ENCODE peak calls at places on chromosome 16, in ten cellular contexts. One of them, this sample, is unnamed.

GRCh38 chr16:84246679-84247077 is 6.9 kb upstream of the KCNG4 start:
- DNase-seq in GM23248: no peak
- DNase-seq in OCI-M1: peak
- DNase-seq in hypothalamus: no peak
- DNase-seq in stimulated activated naive B cell treated with anti-CD40 and anti-IgM and Interleukin-4, amounts not matched to agents 10 μg/mL and 1 μg/mL and 100 μg/mL, for 72 hours: no peak
- DNase-seq in MM.1S: no peak
- DNase-seq in activated gamma-delta T cell treated with Interleukin-2 at 50 U/mL for 16 hours: no peak
- DNase-seq in endothelial cell: no peak
- DNase-seq in ovary: no peak
- DNase-seq in activated CD4-positive, alpha-beta T cell treated with anti-CD3 and anti-CD28 coated beads, Interleukin-2, amount 50 U/mL, for 48 hours: no peak
- DNase-seq in this sample: no peak

GRCh38 chr16:71369494-71369893 is 11.0 kb downstream of the CALB2 start:
- DNase-seq in GM23248: no peak
- DNase-seq in OCI-M1: no peak
- DNase-seq in hypothalamus: no peak
- DNase-seq in stimulated activated naive B cell treated with anti-CD40 and anti-IgM and Interleukin-4, amounts not matched to agents 10 μg/mL and 1 μg/mL and 100 μg/mL, for 72 hours: no peak
- DNase-seq in MM.1S: no peak
- DNase-seq in activated gamma-delta T cell treated with Interleukin-2 at 50 U/mL for 16 hours: no peak
- DNase-seq in endothelial cell: no peak
- DNase-seq in ovary: no peak
- DNase-seq in activated CD4-positive, alpha-beta T cell treated with anti-CD3 and anti-CD28 coated beads, Interleukin-2, amount 50 U/mL, for 48 hours: no peak
- DNase-seq in this sample: no peak

GRCh38 chr16:9567674-9568073 is 476.2 kb downstream of the HAPSTR1 start:
- DNase-seq in GM23248: no peak
- DNase-seq in OCI-M1: no peak
- DNase-seq in hypothalamus: no peak
- DNase-seq in stimulated activated naive B cell treated with anti-CD40 and anti-IgM and Interleukin-4, amounts not matched to agents 10 μg/mL and 1 μg/mL and 100 μg/mL, for 72 hours: no peak
- DNase-seq in MM.1S: no peak
- DNase-seq in activated gamma-delta T cell treated with Interleukin-2 at 50 U/mL for 16 hours: no peak
- DNase-seq in endothelial cell: no peak
- DNase-seq in ovary: no peak
- DNase-seq in activated CD4-positive, alpha-beta T cell treated with anti-CD3 and anti-CD28 coated beads, Interleukin-2, amount 50 U/mL, for 48 hours: no peak
- DNase-seq in this sample: no peak

GRCh38 chr16:74029122-74029805 is 267.4 kb upstream of the PSMD7 start:
- DNase-seq in GM23248: no peak
- DNase-seq in OCI-M1: no peak
- DNase-seq in hypothalamus: no peak
- DNase-seq in stimulated activated naive B cell treated with anti-CD40 and anti-IgM and Interleukin-4, amounts not matched to agents 10 μg/mL and 1 μg/mL and 100 μg/mL, for 72 hours: no peak
- DNase-seq in MM.1S: no peak
- DNase-seq in activated gamma-delta T cell treated with Interleukin-2 at 50 U/mL for 16 hours: no peak
- DNase-seq in endothelial cell: no peak
- DNase-seq in ovary: no peak
- DNase-seq in activated CD4-positive, alpha-beta T cell treated with anti-CD3 and anti-CD28 coated beads, Interleukin-2, amount 50 U/mL, for 48 hours: no peak
- DNase-seq in this sample: no peak

GRCh38 chr16:19517424-19518089 is 4.3 kb downstream of the GDE1 start:
- DNase-seq in GM23248: peak
- DNase-seq in OCI-M1: peak
- DNase-seq in hypothalamus: no peak
- DNase-seq in stimulated activated naive B cell treated with anti-CD40 and anti-IgM and Interleukin-4, amounts not matched to agents 10 μg/mL and 1 μg/mL and 100 μg/mL, for 72 hours: no peak
- DNase-seq in MM.1S: no peak
- DNase-seq in activated gamma-delta T cell treated with Interleukin-2 at 50 U/mL for 16 hours: no peak
- DNase-seq in endothelial cell: no peak
- DNase-seq in ovary: no peak
- DNase-seq in activated CD4-positive, alpha-beta T cell treated with anti-CD3 and anti-CD28 coated beads, Interleukin-2, amount 50 U/mL, for 48 hours: no peak
- DNase-seq in this sample: no peak

GRCh38 chr16:88526906-88527185 is 43.4 kb upstream of the ZC3H18 start:
- DNase-seq in GM23248: no peak
- DNase-seq in OCI-M1: no peak
- DNase-seq in hypothalamus: no peak
- DNase-seq in stimulated activated naive B cell treated with anti-CD40 and anti-IgM and Interleukin-4, amounts not matched to agents 10 μg/mL and 1 μg/mL and 100 μg/mL, for 72 hours: no peak
- DNase-seq in MM.1S: no peak
- DNase-seq in activated gamma-delta T cell treated with Interleukin-2 at 50 U/mL for 16 hours: no peak
- DNase-seq in endothelial cell: no peak
- DNase-seq in ovary: peak
- DNase-seq in activated CD4-positive, alpha-beta T cell treated with anti-CD3 and anti-CD28 coated beads, Interleukin-2, amount 50 U/mL, for 48 hours: no peak
- DNase-seq in this sample: no peak

GRCh38 chr16:75341934-75342811 is 90.7 kb upstream of the BCAR1 start:
- DNase-seq in GM23248: peak
- DNase-seq in OCI-M1: no peak
- DNase-seq in hypothalamus: no peak
- DNase-seq in stimulated activated naive B cell treated with anti-CD40 and anti-IgM and Interleukin-4, amounts not matched to agents 10 μg/mL and 1 μg/mL and 100 μg/mL, for 72 hours: no peak
- DNase-seq in MM.1S: no peak
- DNase-seq in activated gamma-delta T cell treated with Interleukin-2 at 50 U/mL for 16 hours: no peak
- DNase-seq in endothelial cell: no peak
- DNase-seq in ovary: no peak
- DNase-seq in activated CD4-positive, alpha-beta T cell treated with anti-CD3 and anti-CD28 coated beads, Interleukin-2, amount 50 U/mL, for 48 hours: no peak
- DNase-seq in this sample: no peak

GRCh38 chr16:10181196-10182162 is 749 bp downstream of the GRIN2A start:
- DNase-seq in GM23248: peak
- DNase-seq in OCI-M1: no peak
- DNase-seq in hypothalamus: peak
- DNase-seq in stimulated activated naive B cell treated with anti-CD40 and anti-IgM and Interleukin-4, amounts not matched to agents 10 μg/mL and 1 μg/mL and 100 μg/mL, for 72 hours: peak
- DNase-seq in MM.1S: peak
- DNase-seq in activated gamma-delta T cell treated with Interleukin-2 at 50 U/mL for 16 hours: peak
- DNase-seq in endothelial cell: peak
- DNase-seq in ovary: peak
- DNase-seq in activated CD4-positive, alpha-beta T cell treated with anti-CD3 and anti-CD28 coated beads, Interleukin-2, amount 50 U/mL, for 48 hours: peak
- DNase-seq in this sample: peak

GRCh38 chr16:9007177-9007794 is 43.6 kb upstream of the USP7 start:
- DNase-seq in GM23248: peak
- DNase-seq in OCI-M1: no peak
- DNase-seq in hypothalamus: no peak
- DNase-seq in stimulated activated naive B cell treated with anti-CD40 and anti-IgM and Interleukin-4, amounts not matched to agents 10 μg/mL and 1 μg/mL and 100 μg/mL, for 72 hours: no peak
- DNase-seq in MM.1S: no peak
- DNase-seq in activated gamma-delta T cell treated with Interleukin-2 at 50 U/mL for 16 hours: no peak
- DNase-seq in endothelial cell: no peak
- DNase-seq in ovary: no peak
- DNase-seq in activated CD4-positive, alpha-beta T cell treated with anti-CD3 and anti-CD28 coated beads, Interleukin-2, amount 50 U/mL, for 48 hours: no peak
- DNase-seq in this sample: peak

GRCh38 chr16:88705076-88705684 is 1.0 kb downstream of the RNF166 start:
- DNase-seq in GM23248: peak
- DNase-seq in OCI-M1: peak
- DNase-seq in hypothalamus: no peak
- DNase-seq in stimulated activated naive B cell treated with anti-CD40 and anti-IgM and Interleukin-4, amounts not matched to agents 10 μg/mL and 1 μg/mL and 100 μg/mL, for 72 hours: no peak
- DNase-seq in MM.1S: peak
- DNase-seq in activated gamma-delta T cell treated with Interleukin-2 at 50 U/mL for 16 hours: peak
- DNase-seq in endothelial cell: no peak
- DNase-seq in ovary: no peak
- DNase-seq in activated CD4-positive, alpha-beta T cell treated with anti-CD3 and anti-CD28 coated beads, Interleukin-2, amount 50 U/mL, for 48 hours: peak
- DNase-seq in this sample: no peak

GRCh38 chr16:54286330-54287017 is at the start of gene IRX3:
- DNase-seq in GM23248: peak
- DNase-seq in OCI-M1: no peak
- DNase-seq in hypothalamus: peak
- DNase-seq in stimulated activated naive B cell treated with anti-CD40 and anti-IgM and Interleukin-4, amounts not matched to agents 10 μg/mL and 1 μg/mL and 100 μg/mL, for 72 hours: no peak
- DNase-seq in MM.1S: no peak
- DNase-seq in activated gamma-delta T cell treated with Interleukin-2 at 50 U/mL for 16 hours: no peak
- DNase-seq in endothelial cell: peak
- DNase-seq in ovary: peak
- DNase-seq in activated CD4-positive, alpha-beta T cell treated with anti-CD3 and anti-CD28 coated beads, Interleukin-2, amount 50 U/mL, for 48 hours: no peak
- DNase-seq in this sample: no peak

GRCh38 chr16:51113254-51114125 is 37.6 kb downstream of the SALL1 start:
- DNase-seq in GM23248: no peak
- DNase-seq in OCI-M1: no peak
- DNase-seq in hypothalamus: no peak
- DNase-seq in stimulated activated naive B cell treated with anti-CD40 and anti-IgM and Interleukin-4, amounts not matched to agents 10 μg/mL and 1 μg/mL and 100 μg/mL, for 72 hours: no peak
- DNase-seq in MM.1S: peak
- DNase-seq in activated gamma-delta T cell treated with Interleukin-2 at 50 U/mL for 16 hours: no peak
- DNase-seq in endothelial cell: no peak
- DNase-seq in ovary: no peak
- DNase-seq in activated CD4-positive, alpha-beta T cell treated with anti-CD3 and anti-CD28 coated beads, Interleukin-2, amount 50 U/mL, for 48 hours: no peak
- DNase-seq in this sample: no peak

GRCh38 chr16:106623-107324 is 28.7 kb downstream of the MPG start:
- DNase-seq in GM23248: peak
- DNase-seq in OCI-M1: peak
- DNase-seq in hypothalamus: peak
- DNase-seq in stimulated activated naive B cell treated with anti-CD40 and anti-IgM and Interleukin-4, amounts not matched to agents 10 μg/mL and 1 μg/mL and 100 μg/mL, for 72 hours: peak
- DNase-seq in MM.1S: peak
- DNase-seq in activated gamma-delta T cell treated with Interleukin-2 at 50 U/mL for 16 hours: peak
- DNase-seq in endothelial cell: peak
- DNase-seq in ovary: no peak
- DNase-seq in activated CD4-positive, alpha-beta T cell treated with anti-CD3 and anti-CD28 coated beads, Interleukin-2, amount 50 U/mL, for 48 hours: peak
- DNase-seq in this sample: peak

GRCh38 chr16:88298166-88298881 is 84.4 kb upstream of the ZNF469 start:
- DNase-seq in GM23248: peak
- DNase-seq in OCI-M1: no peak
- DNase-seq in hypothalamus: no peak
- DNase-seq in stimulated activated naive B cell treated with anti-CD40 and anti-IgM and Interleukin-4, amounts not matched to agents 10 μg/mL and 1 μg/mL and 100 μg/mL, for 72 hours: no peak
- DNase-seq in MM.1S: no peak
- DNase-seq in activated gamma-delta T cell treated with Interleukin-2 at 50 U/mL for 16 hours: no peak
- DNase-seq in endothelial cell: no peak
- DNase-seq in ovary: peak
- DNase-seq in activated CD4-positive, alpha-beta T cell treated with anti-CD3 and anti-CD28 coated beads, Interleukin-2, amount 50 U/mL, for 48 hours: no peak
- DNase-seq in this sample: no peak

GRCh38 chr16:48087639-48088038 is 68.2 kb downstream of the ABCC12 start:
- DNase-seq in GM23248: no peak
- DNase-seq in OCI-M1: no peak
- DNase-seq in hypothalamus: no peak
- DNase-seq in stimulated activated naive B cell treated with anti-CD40 and anti-IgM and Interleukin-4, amounts not matched to agents 10 μg/mL and 1 μg/mL and 100 μg/mL, for 72 hours: no peak
- DNase-seq in MM.1S: no peak
- DNase-seq in activated gamma-delta T cell treated with Interleukin-2 at 50 U/mL for 16 hours: no peak
- DNase-seq in endothelial cell: no peak
- DNase-seq in ovary: no peak
- DNase-seq in activated CD4-positive, alpha-beta T cell treated with anti-CD3 and anti-CD28 coated beads, Interleukin-2, amount 50 U/mL, for 48 hours: no peak
- DNase-seq in this sample: no peak

GRCh38 chr16:35711958-35712357 is 2252.5 kb downstream of the TP53TG3F start:
- DNase-seq in GM23248: no peak
- DNase-seq in OCI-M1: no peak
- DNase-seq in hypothalamus: no peak
- DNase-seq in stimulated activated naive B cell treated with anti-CD40 and anti-IgM and Interleukin-4, amounts not matched to agents 10 μg/mL and 1 μg/mL and 100 μg/mL, for 72 hours: no peak
- DNase-seq in MM.1S: no peak
- DNase-seq in activated gamma-delta T cell treated with Interleukin-2 at 50 U/mL for 16 hours: no peak
- DNase-seq in endothelial cell: no peak
- DNase-seq in ovary: no peak
- DNase-seq in activated CD4-positive, alpha-beta T cell treated with anti-CD3 and anti-CD28 coated beads, Interleukin-2, amount 50 U/mL, for 48 hours: no peak
- DNase-seq in this sample: no peak

GRCh38 chr16:2858245-2859025 is 465 bp upstream of the PRSS22 start:
- DNase-seq in GM23248: no peak
- DNase-seq in OCI-M1: no peak
- DNase-seq in hypothalamus: no peak
- DNase-seq in stimulated activated naive B cell treated with anti-CD40 and anti-IgM and Interleukin-4, amounts not matched to agents 10 μg/mL and 1 μg/mL and 100 μg/mL, for 72 hours: no peak
- DNase-seq in MM.1S: no peak
- DNase-seq in activated gamma-delta T cell treated with Interleukin-2 at 50 U/mL for 16 hours: no peak
- DNase-seq in endothelial cell: no peak
- DNase-seq in ovary: no peak
- DNase-seq in activated CD4-positive, alpha-beta T cell treated with anti-CD3 and anti-CD28 coated beads, Interleukin-2, amount 50 U/mL, for 48 hours: no peak
- DNase-seq in this sample: no peak

GRCh38 chr16:35510701-35511100 is 2051.3 kb downstream of the TP53TG3F start:
- DNase-seq in GM23248: no peak
- DNase-seq in OCI-M1: no peak
- DNase-seq in hypothalamus: no peak
- DNase-seq in stimulated activated naive B cell treated with anti-CD40 and anti-IgM and Interleukin-4, amounts not matched to agents 10 μg/mL and 1 μg/mL and 100 μg/mL, for 72 hours: no peak
- DNase-seq in MM.1S: peak
- DNase-seq in activated gamma-delta T cell treated with Interleukin-2 at 50 U/mL for 16 hours: no peak
- DNase-seq in endothelial cell: no peak
- DNase-seq in ovary: no peak
- DNase-seq in activated CD4-positive, alpha-beta T cell treated with anti-CD3 and anti-CD28 coated beads, Interleukin-2, amount 50 U/mL, for 48 hours: no peak
- DNase-seq in this sample: no peak

GRCh38 chr16:85759136-85759535 is 8.2 kb upstream of the C16orf74 start:
- DNase-seq in GM23248: no peak
- DNase-seq in OCI-M1: peak
- DNase-seq in hypothalamus: no peak
- DNase-seq in stimulated activated naive B cell treated with anti-CD40 and anti-IgM and Interleukin-4, amounts not matched to agents 10 μg/mL and 1 μg/mL and 100 μg/mL, for 72 hours: peak
- DNase-seq in MM.1S: no peak
- DNase-seq in activated gamma-delta T cell treated with Interleukin-2 at 50 U/mL for 16 hours: no peak
- DNase-seq in endothelial cell: no peak
- DNase-seq in ovary: no peak
- DNase-seq in activated CD4-positive, alpha-beta T cell treated with anti-CD3 and anti-CD28 coated beads, Interleukin-2, amount 50 U/mL, for 48 hours: no peak
- DNase-seq in this sample: no peak

GRCh38 chr16:74813109-74813641 is 38.6 kb upstream of the FA2H start:
- DNase-seq in GM23248: peak
- DNase-seq in OCI-M1: peak
- DNase-seq in hypothalamus: peak
- DNase-seq in stimulated activated naive B cell treated with anti-CD40 and anti-IgM and Interleukin-4, amounts not matched to agents 10 μg/mL and 1 μg/mL and 100 μg/mL, for 72 hours: peak
- DNase-seq in MM.1S: peak
- DNase-seq in activated gamma-delta T cell treated with Interleukin-2 at 50 U/mL for 16 hours: peak
- DNase-seq in endothelial cell: peak
- DNase-seq in ovary: peak
- DNase-seq in activated CD4-positive, alpha-beta T cell treated with anti-CD3 and anti-CD28 coated beads, Interleukin-2, amount 50 U/mL, for 48 hours: peak
- DNase-seq in this sample: peak

GRCh38 chr16:80563807-80564206 is 23.0 kb downstream of the DYNLRB2 start:
- DNase-seq in GM23248: no peak
- DNase-seq in OCI-M1: no peak
- DNase-seq in hypothalamus: no peak
- DNase-seq in stimulated activated naive B cell treated with anti-CD40 and anti-IgM and Interleukin-4, amounts not matched to agents 10 μg/mL and 1 μg/mL and 100 μg/mL, for 72 hours: no peak
- DNase-seq in MM.1S: no peak
- DNase-seq in activated gamma-delta T cell treated with Interleukin-2 at 50 U/mL for 16 hours: no peak
- DNase-seq in endothelial cell: no peak
- DNase-seq in ovary: no peak
- DNase-seq in activated CD4-positive, alpha-beta T cell treated with anti-CD3 and anti-CD28 coated beads, Interleukin-2, amount 50 U/mL, for 48 hours: no peak
- DNase-seq in this sample: no peak

GRCh38 chr16:4529085-4530060 is 9.2 kb downstream of the CDIP1 start:
- DNase-seq in GM23248: peak
- DNase-seq in OCI-M1: no peak
- DNase-seq in hypothalamus: no peak
- DNase-seq in stimulated activated naive B cell treated with anti-CD40 and anti-IgM and Interleukin-4, amounts not matched to agents 10 μg/mL and 1 μg/mL and 100 μg/mL, for 72 hours: no peak
- DNase-seq in MM.1S: peak
- DNase-seq in activated gamma-delta T cell treated with Interleukin-2 at 50 U/mL for 16 hours: no peak
- DNase-seq in endothelial cell: no peak
- DNase-seq in ovary: no peak
- DNase-seq in activated CD4-positive, alpha-beta T cell treated with anti-CD3 and anti-CD28 coated beads, Interleukin-2, amount 50 U/mL, for 48 hours: peak
- DNase-seq in this sample: no peak

GRCh38 chr16:12612598-12613101 is 191.0 kb downstream of the CPPED1 start:
- DNase-seq in GM23248: no peak
- DNase-seq in OCI-M1: no peak
- DNase-seq in hypothalamus: no peak
- DNase-seq in stimulated activated naive B cell treated with anti-CD40 and anti-IgM and Interleukin-4, amounts not matched to agents 10 μg/mL and 1 μg/mL and 100 μg/mL, for 72 hours: no peak
- DNase-seq in MM.1S: no peak
- DNase-seq in activated gamma-delta T cell treated with Interleukin-2 at 50 U/mL for 16 hours: no peak
- DNase-seq in endothelial cell: no peak
- DNase-seq in ovary: no peak
- DNase-seq in activated CD4-positive, alpha-beta T cell treated with anti-CD3 and anti-CD28 coated beads, Interleukin-2, amount 50 U/mL, for 48 hours: no peak
- DNase-seq in this sample: no peak

GRCh38 chr16:68756250-68757051 is 19.4 kb downstream of the CDH1 start:
- DNase-seq in GM23248: no peak
- DNase-seq in OCI-M1: no peak
- DNase-seq in hypothalamus: no peak
- DNase-seq in stimulated activated naive B cell treated with anti-CD40 and anti-IgM and Interleukin-4, amounts not matched to agents 10 μg/mL and 1 μg/mL and 100 μg/mL, for 72 hours: peak
- DNase-seq in MM.1S: peak
- DNase-seq in activated gamma-delta T cell treated with Interleukin-2 at 50 U/mL for 16 hours: no peak
- DNase-seq in endothelial cell: no peak
- DNase-seq in ovary: no peak
- DNase-seq in activated CD4-positive, alpha-beta T cell treated with anti-CD3 and anti-CD28 coated beads, Interleukin-2, amount 50 U/mL, for 48 hours: peak
- DNase-seq in this sample: no peak

GRCh38 chr16:30458561-30459394 is 13.1 kb upstream of the SEPHS2 start:
- DNase-seq in GM23248: no peak
- DNase-seq in OCI-M1: peak
- DNase-seq in hypothalamus: no peak
- DNase-seq in stimulated activated naive B cell treated with anti-CD40 and anti-IgM and Interleukin-4, amounts not matched to agents 10 μg/mL and 1 μg/mL and 100 μg/mL, for 72 hours: peak
- DNase-seq in MM.1S: no peak
- DNase-seq in activated gamma-delta T cell treated with Interleukin-2 at 50 U/mL for 16 hours: peak
- DNase-seq in endothelial cell: no peak
- DNase-seq in ovary: no peak
- DNase-seq in activated CD4-positive, alpha-beta T cell treated with anti-CD3 and anti-CD28 coated beads, Interleukin-2, amount 50 U/mL, for 48 hours: peak
- DNase-seq in this sample: no peak

GRCh38 chr16:72905581-72905980 is 142.3 kb downstream of the ZFHX3 start:
- DNase-seq in GM23248: peak
- DNase-seq in OCI-M1: no peak
- DNase-seq in hypothalamus: no peak
- DNase-seq in stimulated activated naive B cell treated with anti-CD40 and anti-IgM and Interleukin-4, amounts not matched to agents 10 μg/mL and 1 μg/mL and 100 μg/mL, for 72 hours: no peak
- DNase-seq in MM.1S: no peak
- DNase-seq in activated gamma-delta T cell treated with Interleukin-2 at 50 U/mL for 16 hours: no peak
- DNase-seq in endothelial cell: no peak
- DNase-seq in ovary: no peak
- DNase-seq in activated CD4-positive, alpha-beta T cell treated with anti-CD3 and anti-CD28 coated beads, Interleukin-2, amount 50 U/mL, for 48 hours: no peak
- DNase-seq in this sample: no peak